ENCODE peak calls at places on chromosomes 5 and 9, in four cellular contexts. Z is heart left ventricle, X is IMR-90, A is cardiac muscle cell. H is an unnamed sample.

GRCh38 chr5:69217154-69217731 is 17.4 kb upstream of the CDK7 start:
- DNase-seq in X (no peak), Z (no peak), A (no peak), H (no peak)

GRCh38 chr5:73540192-73540591 is 25.2 kb downstream of the ANKRA2 start:
- DNase-seq in A (no peak), X (peak; percentile 90), Z (no peak), H (no peak)

GRCh38 chr5:109826426-109826825 is 136.7 kb downstream of the MAN2A1 start:
- DNase-seq in A (no peak), Z (no peak), X (peak; percentile 55), H (no peak)

GRCh38 chr5:4639959-4640358 is 500.2 kb upstream of the ADAMTS16 start:
- DNase-seq in A (no peak), X (no peak), Z (no peak), H (no peak)

GRCh38 chr9:91060520-91061343 is 259.1 kb downstream of the SYK start:
- DNase-seq in A (no peak), Z (no peak), X (peak; percentile 99), H (no peak)

GRCh38 chr9:120688758-120689157 is 25.5 kb downstream of the MEGF9 start:
- DNase-seq in A (no peak), X (no peak), Z (no peak), H (no peak)

GRCh38 chr9:89408628-89409101 is 89.2 kb downstream of the SEMA4D start:
- DNase-seq in A (no peak), Z (no peak), X (no peak), H (no peak)

GRCh38 chr9:72322259-72322658 is 42.7 kb downstream of the ZFAND5 start:
- DNase-seq in X (peak; percentile 30), A (no peak), Z (no peak), H (no peak)

GRCh38 chr5:142878638-142879037 is 108.5 kb downstream of the ARHGAP26 start:
- DNase-seq in A (no peak), Z (no peak), X (no peak), H (no peak)

GRCh38 chr9:115006660-115007059 is 76.3 kb upstream of the TNFSF8 start:
- DNase-seq in Z (no peak), X (peak; percentile 83), A (no peak), H (no peak)

DNA sequence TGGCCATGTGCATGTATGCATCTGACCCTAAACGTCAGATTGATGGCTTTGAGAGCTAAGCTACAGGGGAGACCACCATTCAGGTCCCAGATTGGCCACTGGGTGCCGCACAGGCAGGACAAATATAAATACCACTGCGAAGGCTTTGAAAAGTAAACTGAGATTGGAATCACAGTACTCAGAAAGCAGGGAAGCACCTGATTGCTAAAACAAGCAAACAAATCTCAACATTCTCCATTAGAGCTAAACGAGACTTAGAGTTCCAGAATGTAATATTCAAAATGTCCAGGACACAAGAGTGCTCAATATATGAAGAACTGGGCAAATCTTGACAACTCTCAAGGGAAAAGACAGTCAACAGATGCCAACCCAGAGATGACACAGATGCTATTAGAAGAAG is 61.0 kb upstream of the GFPT2 start:
- DNase-seq in A (no peak), Z (no peak), X (no peak), H (no peak)
- TF ChIP-seq CTCF in A (no peak), Z (no peak), X (no peak), H (no peak)

DNA sequence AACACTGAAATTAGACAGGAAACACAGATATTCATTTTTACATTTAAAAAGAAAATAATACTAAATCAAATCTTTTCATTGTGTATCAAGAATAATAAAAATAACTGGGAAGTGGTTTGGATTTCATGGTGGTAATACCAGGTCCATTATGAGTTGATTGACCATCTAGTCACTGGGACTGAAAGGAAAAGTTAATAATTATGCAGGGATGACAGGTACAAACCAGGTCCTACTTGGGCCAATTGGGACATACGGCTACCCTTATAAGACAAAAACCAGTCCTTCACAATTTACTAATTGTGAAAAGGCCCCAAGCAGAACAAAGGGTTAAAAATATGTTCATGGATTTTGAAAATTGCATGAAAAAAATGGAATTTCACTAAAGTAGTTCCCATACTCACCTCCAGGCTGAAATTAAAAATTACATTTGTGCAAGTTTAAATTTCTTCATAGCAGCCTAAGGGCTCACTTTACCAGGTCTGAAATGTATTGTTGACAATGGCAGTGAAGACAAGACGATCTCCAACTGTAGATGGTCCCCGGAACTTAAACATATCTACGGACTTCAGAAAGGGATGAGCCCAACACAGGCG is 44.1 kb downstream of the ZCCHC9 start:
- DNase-seq in X (no peak), A (no peak), Z (no peak), H (no peak)
- TF ChIP-seq CTCF in X (no peak), A (no peak), Z (no peak), H (peak; percentile 51)

GRCh38 chr9:104494808-104495207 is 9.3 kb upstream of the OR13F1 start:
- DNase-seq in Z (no peak), X (no peak), A (peak; percentile 2), H (no peak)
- TF ChIP-seq CTCF in Z (peak; percentile 34), X (no peak), A (no peak), H (peak; percentile 59)

GRCh38 chr5:18797241-18797640 is 1163.0 kb downstream of the TAF11L14 start:
- DNase-seq in X (no peak), A (no peak), Z (no peak), H (no peak)
- TF ChIP-seq CTCF in X (no peak), A (no peak), Z (no peak), H (no peak)

DNA sequence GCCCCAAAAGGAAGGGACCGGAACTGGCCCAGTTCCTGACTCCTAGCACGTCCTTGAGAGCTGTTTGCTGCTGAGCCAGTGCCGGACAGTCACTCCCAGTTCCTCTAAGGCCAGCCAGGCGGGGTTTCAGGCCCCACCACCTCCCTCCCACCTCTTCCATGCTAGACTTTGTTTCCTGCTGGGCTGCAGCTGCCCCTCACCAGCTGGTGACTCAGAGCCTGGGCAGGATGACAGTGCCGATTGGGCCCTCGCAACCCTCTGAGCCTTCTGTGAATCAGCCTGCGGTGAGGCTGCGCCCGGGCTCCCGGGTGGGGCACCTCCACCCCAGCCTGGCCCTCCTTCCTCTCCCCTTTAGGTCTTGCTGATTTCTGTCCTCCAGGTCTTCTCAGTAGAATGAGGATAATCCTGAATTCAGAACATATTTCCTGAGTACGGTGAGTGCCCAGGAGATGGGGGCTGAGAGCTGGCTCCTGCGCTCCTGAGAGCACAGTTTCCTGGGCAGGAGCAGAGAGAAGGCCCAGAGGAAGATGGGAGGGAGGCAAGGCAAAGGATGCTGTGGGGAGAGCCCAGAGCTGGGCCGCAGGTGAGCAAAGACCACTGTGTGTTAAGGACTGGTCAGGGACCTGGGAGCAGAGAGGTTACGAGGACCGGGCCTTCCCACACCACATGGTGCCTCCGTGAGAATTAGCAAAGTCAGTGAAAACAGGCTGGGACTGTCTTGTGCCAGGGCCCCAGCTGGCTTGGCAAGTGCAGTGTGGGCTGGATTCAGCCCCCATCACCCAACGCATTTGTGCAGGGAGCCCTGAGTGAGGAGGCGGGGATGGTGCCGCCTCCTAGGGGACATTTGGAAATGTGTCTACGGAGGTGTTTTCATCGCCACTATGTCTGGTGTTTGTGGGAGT is 32.9 kb upstream of the STXBP1 start:
- DNase-seq in Z (peak; percentile 89), A (no peak), X (peak; percentile 98), H (peak; percentile 65)
- TF ChIP-seq CTCF in Z (peak; percentile 37), A (peak; percentile 36), X (peak; percentile 38), H (no peak)

GRCh38 chr9:98989036-98990000 is 45.6 kb downstream of the COL15A1 start:
- DNase-seq in Z (peak; percentile 91), X (peak; percentile 100), A (no peak), H (no peak)
- TF ChIP-seq CTCF in Z (no peak), X (peak; percentile 12), A (peak; percentile 32), H (no peak)

GRCh38 chr9:113934167-113934566 is 58.1 kb downstream of the ZNF618 start:
- DNase-seq in Z (no peak), A (no peak), X (no peak), H (no peak)
- TF ChIP-seq CTCF in Z (no peak), A (no peak), X (no peak), H (no peak)

GRCh38 chr9:96655198-96655851 is at the start of gene PRXL2C:
- DNase-seq in X (peak; percentile 52), A (peak; percentile 88), Z (peak; percentile 91), H (peak; percentile 74)
- TF ChIP-seq CTCF in X (no peak), A (no peak), Z (no peak), H (no peak)

DNA sequence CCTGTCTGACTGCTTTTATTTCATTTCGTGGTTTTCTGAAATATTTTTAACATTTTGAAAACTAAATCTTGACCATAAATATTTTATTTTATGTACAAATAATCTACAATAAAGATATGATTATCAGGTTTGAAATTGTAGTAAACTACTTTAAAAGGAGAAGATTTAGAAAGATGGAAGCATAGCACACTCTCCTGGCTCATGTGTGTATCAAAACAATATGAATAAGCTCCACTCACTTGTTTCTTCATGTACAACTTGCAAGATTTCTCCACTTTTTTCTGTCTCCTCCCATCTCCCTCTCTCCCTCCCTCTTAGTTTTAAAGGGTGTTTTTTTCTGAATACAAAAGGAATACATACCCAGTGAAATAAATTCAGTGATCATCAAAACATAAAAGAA is 15.4 kb upstream of the VPS13A start:
- DNase-seq in A (no peak), X (no peak), Z (no peak), H (no peak)
- TF ChIP-seq CTCF in A (peak; percentile 12), X (peak; percentile 6), Z (no peak), H (no peak)

H was measured in glutamatergic neuron.